ENCODE peak calls at places on chromosomes 12 and 14, in eight cellular contexts. X is naive B cell; O is left cardiac atrium; Z is lower leg skin; V is CD8-positive, alpha-beta memory T cell; N is endodermal cell; T is sigmoid colon; D is stimulated activated CD4-positive, alpha-beta T cell treated with anti-CD3 and anti-CD28 coated beads, TNF-alpha, amount 100 ng/mL, for 1 hour. Q is an unnamed sample.

GRCh38 chr14:101008631-101009336 is 105.3 kb upstream of the RTL1 start:
- DNase-seq in N (peak; percentile 33), X (no peak), Z (peak; percentile 72), T (no peak), V (no peak), D (no peak), O (no peak), Q (no peak)

GRCh38 chr14:96965885-96966595 is 168.9 kb downstream of the VRK1 start:
- DNase-seq in T (no peak), N (peak; percentile 55), Z (no peak), X (no peak), O (no peak), D (no peak), V (no peak), Q (no peak)

GRCh38 chr14:30389134-30389900 is 169.6 kb upstream of the G2E3 start:
- DNase-seq in Z (no peak), V (no peak), O (no peak), N (no peak), D (no peak), T (no peak), X (no peak), Q (no peak)

GRCh38 chr14:51211149-51211548 is 28.9 kb upstream of the TMX1 start:
- DNase-seq in D (no peak), Z (no peak), N (no peak), V (no peak), T (no peak), X (no peak), O (no peak), Q (no peak)

GRCh38 chr14:101184562-101184961 is 281.0 kb upstream of the RTL1 start:
- DNase-seq in D (no peak), X (no peak), Z (no peak), T (no peak), V (no peak), N (no peak), O (no peak), Q (no peak)

GRCh38 chr12:58412466-58412865 is 471.1 kb downstream of the ATP23 start:
- DNase-seq in N (peak; percentile 46), Z (no peak), T (no peak), O (no peak), D (no peak), X (no peak), V (no peak), Q (no peak)

GRCh38 chr12:112599871-112600270 is 181.1 kb downstream of the PTPN11 start:
- DNase-seq in V (no peak), O (no peak), T (no peak), X (no peak), N (no peak), D (no peak), Z (no peak), Q (no peak)

GRCh38 chr12:68237523-68238070 is 12.0 kb upstream of the IL26 start:
- DNase-seq in X (no peak), D (no peak), N (no peak), O (no peak), Z (no peak), T (no peak), V (no peak), Q (no peak)

GRCh38 chr12:79688376-79689040 is 2.3 kb downstream of the PAWR start:
- DNase-seq in V (no peak), D (no peak), T (no peak), O (no peak), X (peak; percentile 48), Z (no peak), N (no peak), Q (no peak)

GRCh38 chr12:104063712-104064030 is 660 bp upstream of the HCFC2 start:
- DNase-seq in Z (peak; percentile 85), X (no peak), V (no peak), T (peak; percentile 65), N (no peak), D (no peak), O (no peak), Q (no peak)

GRCh38 chr14:50964683-50965390 is 20.6 kb upstream of the PYGL start:
- DNase-seq in V (no peak), N (no peak), X (no peak), T (peak; percentile 92), O (peak; percentile 49), D (no peak), Z (no peak), Q (peak; percentile 79)

GRCh38 chr12:124919646-124920352 is 5.3 kb upstream of the UBC start:
- DNase-seq in X (no peak), N (peak; percentile 77), D (no peak), Z (no peak), T (peak; percentile 54), O (peak; percentile 15), V (no peak), Q (no peak)

GRCh38 chr12:30902606-30903005 is 23.9 kb upstream of the TSPAN11 start:
- DNase-seq in T (no peak), V (no peak), D (no peak), Z (no peak), X (no peak), O (no peak), N (no peak), Q (no peak)

GRCh38 chr14:99006271-99006670 is 265.7 kb downstream of the BCL11B start:
- DNase-seq in T (no peak), X (no peak), N (no peak), O (no peak), Z (no peak), D (no peak), V (no peak), Q (no peak)

GRCh38 chr12:73726881-73727280 is 810.8 kb upstream of the ATXN7L3B start:
- DNase-seq in D (no peak), O (no peak), N (no peak), Z (no peak), V (no peak), T (no peak), X (no peak), Q (no peak)

GRCh38 chr14:69808919-69809808 is 12.1 kb upstream of the SLC10A1 start:
- DNase-seq in X (no peak), V (no peak), D (no peak), N (no peak), T (no peak), Z (peak; percentile 39), O (no peak), Q (no peak)

GRCh38 chr14:94771906-94772468 is 2.1 kb upstream of the GSC start:
- DNase-seq in N (no peak), X (no peak), T (no peak), Z (no peak), O (no peak), D (no peak), V (no peak), Q (no peak)

GRCh38 chr12:104722541-104723534 is 235.3 kb downstream of the SLC41A2 start:
- DNase-seq in X (peak; percentile 29), O (no peak), V (no peak), D (no peak), T (no peak), N (peak; percentile 84), Z (no peak), Q (no peak)

GRCh38 chr14:104216457-104216856 is 78.1 kb downstream of the KIF26A start:
- DNase-seq in D (no peak), N (no peak), O (no peak), Z (no peak), V (no peak), X (no peak), T (no peak), Q (no peak)

GRCh38 chr14:44763356-44763755 is 198.4 kb downstream of the KLHL28 start:
- DNase-seq in Z (no peak), D (no peak), T (no peak), X (no peak), V (no peak), N (no peak), O (no peak), Q (no peak)

GRCh38 chr12:43816168-43816567 is 10.1 kb upstream of the TWF1 start:
- DNase-seq in O (no peak), X (no peak), V (no peak), Z (no peak), T (no peak), D (no peak), N (no peak), Q (no peak)

GRCh38 chr14:20469890-20470858 is 968 bp downstream of the PNP start:
- DNase-seq in N (peak; percentile 80), V (peak; percentile 29), X (peak; percentile 40), D (no peak), O (peak; percentile 42), T (peak; percentile 73), Z (peak; percentile 87), Q (no peak)

GRCh38 chr12:51972849-51973273 is 21.4 kb downstream of the ACVR1B start:
- DNase-seq in Z (peak; percentile 89), T (peak; percentile 75), N (no peak), V (peak; percentile 46), X (no peak), O (peak; percentile 71), D (no peak), Q (no peak)

GRCh38 chr12:80268924-80269749 is 169.8 kb downstream of the OTOGL start:
- DNase-seq in O (no peak), V (no peak), X (no peak), N (no peak), T (no peak), Z (no peak), D (no peak), Q (no peak)

GRCh38 chr14:72513994-72514659 is 379.8 kb downstream of the DPF3 start:
- DNase-seq in T (no peak), X (peak; percentile 23), D (no peak), O (no peak), Z (peak; percentile 57), V (no peak), N (peak; percentile 61), Q (no peak)

GRCh38 chr14:101876539-101876938 is 87.8 kb upstream of the DYNC1H1 start:
- DNase-seq in X (peak; percentile 92), D (peak; percentile 14), V (peak; percentile 59), Z (peak; percentile 92), T (peak; percentile 95), N (no peak), O (peak; percentile 75), Q (peak; percentile 66)

GRCh38 chr12:65156366-65156831 is 13.0 kb upstream of the LEMD3 start:
- DNase-seq in Z (no peak), D (no peak), X (peak; percentile 27), T (no peak), O (no peak), V (no peak), N (no peak), Q (no peak)

Q was measured in ureter.